ENCODE peak calls at places on chromosomes 12 and 14, in seven cellular contexts. W is PC-3, L is SK-N-SH, I is OCI-LY7, M is Karpas-422, K is IMR-90, C is HepG2. Y is an unnamed sample.

GRCh38 chr12:101925935-101926334 is 48.6 kb downstream of the DRAM1 start:
- DNase-seq in W (no peak), C (no peak), L (no peak), M (no peak), K (no peak), I (no peak), Y (no peak)

GRCh38 chr14:104859900-104860299 is 5.2 kb upstream of the CEP170B start:
- DNase-seq in K (no peak), M (no peak), C (no peak), I (no peak), L (no peak), W (no peak), Y (no peak)

GRCh38 chr12:14769462-14769836 is 33.8 kb downstream of the WBP11 start:
- DNase-seq in M (peak; percentile 51), L (peak; percentile 59), I (peak; percentile 78), C (peak; percentile 42), W (no peak), K (peak; percentile 20), Y (no peak)

GRCh38 chr12:121278450-121279375 is 17.8 kb downstream of the CAMKK2 start:
- DNase-seq in M (no peak), L (peak; percentile 62), I (no peak), K (peak; percentile 74), W (no peak), C (no peak), Y (no peak)

GRCh38 chr12:90575995-90576394 is 379.0 kb downstream of the CCER1 start:
- DNase-seq in M (no peak), L (no peak), W (no peak), C (no peak), K (no peak), I (no peak), Y (no peak)

GRCh38 chr12:28222081-28222700 is 31.9 kb downstream of the CCDC91 start:
- DNase-seq in C (no peak), K (no peak), W (no peak), I (no peak), L (no peak), M (peak; percentile 65), Y (no peak)

GRCh38 chr14:74290415-74290814 is 12.3 kb downstream of the ABCD4 start:
- DNase-seq in I (peak; percentile 50), M (peak; percentile 86), W (peak; percentile 51), C (no peak), L (peak; percentile 63), K (peak; percentile 19), Y (peak; percentile 88)

GRCh38 chr14:49497725-49498348 is 88.3 kb downstream of the RPS29 start:
- DNase-seq in C (peak; percentile 70), I (peak; percentile 78), K (peak; percentile 74), M (peak; percentile 94), W (peak; percentile 95), L (peak; percentile 52), Y (peak; percentile 72)

GRCh38 chr12:49876070-49876469 is 27.6 kb downstream of the FAIM2 start:
- DNase-seq in L (no peak), W (no peak), I (no peak), C (no peak), K (no peak), M (no peak), Y (no peak)

GRCh38 chr12:109770104-109770860 is 56.7 kb downstream of the FAM222A start:
- DNase-seq in W (no peak), C (no peak), M (no peak), L (peak; percentile 27), I (no peak), K (no peak), Y (no peak)

GRCh38 chr12:5276327-5276880 is 155.5 kb upstream of the NTF3 start:
- DNase-seq in M (no peak), W (no peak), C (no peak), L (no peak), I (no peak), K (no peak), Y (no peak)

GRCh38 chr12:82756303-82756702 is 69.6 kb downstream of the TMTC2 start:
- DNase-seq in I (no peak), K (no peak), M (no peak), L (no peak), C (no peak), W (no peak), Y (no peak)

GRCh38 chr12:7832059-7832696 is 40.5 kb downstream of the SLC2A14 start:
- DNase-seq in I (peak; percentile 66), L (peak; percentile 49), K (peak; percentile 71), W (peak; percentile 50), M (peak; percentile 79), C (peak; percentile 62), Y (peak; percentile 85)

GRCh38 chr12:105212431-105212830 is 23.5 kb downstream of the APPL2 start:
- DNase-seq in M (no peak), I (no peak), L (no peak), C (no peak), W (peak; percentile 87), K (peak; percentile 83), Y (peak; percentile 84)

GRCh38 chr14:105100931-105101330 is 35.7 kb upstream of the GPR132 start:
- DNase-seq in C (no peak), L (no peak), I (no peak), K (no peak), W (no peak), M (no peak), Y (no peak)

GRCh38 chr14:35365130-35366047 is 39.2 kb downstream of the NFKBIA start:
- DNase-seq in W (peak; percentile 84), K (peak; percentile 92), M (no peak), L (no peak), C (peak; percentile 98), I (no peak), Y (peak; percentile 96)

GRCh38 chr14:38078393-38078792 is 129.3 kb upstream of the SSTR1 start:
- DNase-seq in C (no peak), I (peak; percentile 17), K (no peak), M (peak; percentile 44), L (no peak), W (peak; percentile 17), Y (no peak)

GRCh38 chr12:77049767-77050353 is 15.5 kb downstream of the E2F7 start:
- DNase-seq in M (peak; percentile 88), W (peak; percentile 83), K (peak; percentile 70), L (peak; percentile 49), I (peak; percentile 79), C (peak; percentile 69), Y (peak; percentile 15)

GRCh38 chr12:82507656-82508055 is 149.3 kb downstream of the METTL25 start:
- DNase-seq in L (no peak), K (no peak), C (no peak), M (no peak), I (no peak), W (no peak), Y (no peak)

GRCh38 chr12:67355428-67356385 is 86.5 kb downstream of the CAND1 start:
- DNase-seq in I (peak; percentile 73), W (peak; percentile 70), C (peak; percentile 42), L (peak; percentile 40), M (peak; percentile 90), K (peak; percentile 69), Y (no peak)

GRCh38 chr12:80470403-80470802 is 26.4 kb downstream of the PTPRQ start:
- DNase-seq in L (no peak), W (no peak), K (no peak), I (no peak), C (no peak), M (no peak), Y (no peak)

DNA sequence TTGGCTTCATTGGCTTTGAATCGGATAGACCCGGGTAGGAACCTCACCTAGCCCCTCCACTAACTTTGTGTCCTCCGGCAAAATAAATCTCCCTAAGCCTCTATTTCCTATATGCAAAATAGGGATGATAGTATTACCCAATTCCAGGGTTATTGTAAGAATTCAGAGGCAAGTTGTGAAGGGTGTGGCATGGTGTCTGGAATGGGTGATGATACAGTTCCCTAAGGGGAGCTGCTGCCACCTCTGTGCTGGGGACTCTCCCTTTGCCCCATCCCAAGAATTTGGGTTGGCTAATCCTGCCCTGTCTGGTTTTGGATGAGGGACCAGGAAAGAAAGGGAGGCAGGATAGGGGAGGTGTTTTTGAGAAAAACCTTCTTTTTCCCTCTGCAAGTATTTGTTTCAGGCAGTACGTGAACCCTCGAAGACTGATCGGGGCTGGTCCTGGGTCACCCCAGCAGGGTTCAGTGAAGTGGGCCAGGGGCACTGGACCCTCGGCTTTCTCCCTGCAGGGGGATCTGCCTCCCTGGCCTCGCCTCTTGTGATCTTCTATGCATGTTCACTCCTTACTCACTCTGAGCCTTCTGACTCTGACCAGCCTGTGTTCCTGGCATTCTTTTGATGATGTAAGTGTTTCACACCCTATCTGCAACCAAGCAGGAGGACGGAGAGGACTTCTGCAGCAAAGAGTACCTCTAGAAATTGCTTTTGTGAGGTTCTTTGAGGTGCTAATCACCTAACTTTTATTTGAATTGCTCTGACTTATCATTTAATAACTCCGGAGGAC is 60.8 kb downstream of the RASSF3 start:
- DNase-seq in L (no peak), M (no peak), W (peak; percentile 32), I (no peak), C (no peak), K (peak; percentile 69), Y (peak; percentile 72)
- H3K4me1 ChIP-seq in L (peaks cover 60% of the 10 kb centered on the region), M (peaks cover 88% of the 10 kb centered on the region), W (peaks cover 53% of the 10 kb centered on the region), I (peaks cover 91% of the 10 kb centered on the region), C (peaks cover 88% of the 10 kb centered on the region), K (peaks cover 30% of the 10 kb centered on the region), Y (peaks cover 10% of the 10 kb centered on the region)

GRCh38 chr12:89019439-89020120 is 332.7 kb downstream of the DUSP6 start:
- DNase-seq in W (peak; percentile 89), M (peak; percentile 90), C (peak; percentile 78), K (peak; percentile 88), L (peak; percentile 72), I (peak; percentile 64), Y (peak; percentile 39)

GRCh38 chr12:89020689-89021088 is 331.6 kb downstream of the DUSP6 start:
- DNase-seq in I (no peak), L (no peak), M (no peak), K (no peak), W (no peak), C (no peak), Y (no peak)

GRCh38 chr12:89016970-89017778 is 335.1 kb downstream of the DUSP6 start:
- DNase-seq in L (peak; percentile 38), C (peak; percentile 44), W (peak; percentile 90), I (peak; percentile 71), M (peak; percentile 87), K (peak; percentile 76), Y (peak; percentile 55)

GRCh38 chr12:89024580-89024979 is 327.7 kb downstream of the DUSP6 start:
- DNase-seq in M (no peak), C (no peak), I (no peak), K (no peak), W (no peak), L (no peak), Y (no peak)

DNA sequence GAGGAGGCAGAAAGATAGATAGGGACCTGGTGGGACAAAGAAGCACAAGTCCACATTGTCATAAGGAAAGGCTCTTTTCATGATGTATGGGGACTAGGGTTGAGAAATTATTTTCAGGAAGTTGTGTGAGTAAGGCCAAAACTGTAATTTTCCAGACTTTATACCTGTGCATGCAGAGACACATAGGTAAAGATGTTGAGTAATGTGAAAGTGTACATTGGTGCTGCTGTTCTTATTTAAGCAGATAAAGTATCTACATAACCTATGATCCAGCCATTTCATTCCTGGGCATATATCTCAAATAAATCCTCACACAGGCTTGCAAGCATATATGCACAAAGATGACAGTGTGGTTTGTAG is 332.2 kb downstream of the DUSP6 start:
- DNase-seq in W (no peak), I (no peak), M (no peak), C (no peak), L (peak; percentile 2), K (no peak), Y (no peak)
- H2AFZ ChIP-seq in W (peak overlapping the region; percentile 73), I (peak overlapping the region; percentile 5), M (no peak overlapping the region), C (no peak overlapping the region), L (peak overlapping the region; percentile 66), K (no peak overlapping the region), Y (peak overlapping the region; percentile 95)

GRCh38 chr12:48132826-48133225 is 13.7 kb downstream of the PFKM start:
- DNase-seq in K (no peak), W (no peak), I (no peak), M (no peak), L (no peak), C (no peak), Y (no peak)
- H3K27ac ChIP-seq in K (no peak overlapping the region), W (no peak overlapping the region), I (no peak overlapping the region), M (no peak overlapping the region), L (no peak overlapping the region), C (no peak overlapping the region), Y (no peak overlapping the region)

GRCh38 chr12:113191236-113191635 is 5.7 kb downstream of the RITA1 start:
- DNase-seq in K (no peak), I (no peak), C (no peak), L (no peak), W (no peak), M (no peak), Y (no peak)
- H3K4me1 ChIP-seq in K (peaks cover 12% of the 10 kb centered on the region), I (peaks cover 39% of the 10 kb centered on the region), C (peaks cover 27% of the 10 kb centered on the region), L (peaks cover 32% of the 10 kb centered on the region), W (peaks cover 26% of the 10 kb centered on the region), M (peaks cover 15% of the 10 kb centered on the region), Y (peaks cover 26% of the 10 kb centered on the region)